ENCODE peak calls at places on chromosomes 5 and 9, in four cellular contexts. W, X, L and D are unnamed samples.

GRCh38 chr5:23269981-23270380 is 237.4 kb upstream of the PRDM9 start:
- DNase-seq in L (no peak), W (no peak), X (no peak), D (no peak)

GRCh38 chr9:119758241-119758640 is 389.0 kb upstream of the BRINP1 start:
- DNase-seq in W (no peak), L (no peak), X (no peak), D (no peak)

GRCh38 chr9:131605770-131606590 is 60.7 kb downstream of the PRRT1B start:
- DNase-seq in W (no peak), X (peak), L (no peak), D (no peak)

GRCh38 chr5:153490124-153491085 is at the start of gene GRIA1:
- DNase-seq in L (no peak), W (no peak), X (no peak), D (no peak)

GRCh38 chr9:123081824-123082223 is 48.4 kb downstream of the GPR21 start:
- DNase-seq in L (no peak), X (peak), W (no peak), D (no peak)

GRCh38 chr9:135797507-135798302 is 95.7 kb downstream of the KCNT1 start:
- DNase-seq in L (no peak), W (no peak), X (no peak), D (no peak)

GRCh38 chr5:138138949-138139775 is at the start of gene NME5:
- DNase-seq in W (peak), X (no peak), L (peak), D (peak)

GRCh38 chr5:169670769-169671525 is 33.9 kb downstream of the DOCK2 start:
- DNase-seq in L (no peak), X (no peak), W (no peak), D (peak)

GRCh38 chr9:35070823-35071813 is 1.3 kb downstream of the VCP start:
- DNase-seq in L (no peak), W (no peak), X (no peak), D (no peak)

GRCh38 chr5:154756871-154757646 is 1.9 kb downstream of the LARP1 start:
- DNase-seq in L (no peak), X (no peak), W (peak), D (peak)

GRCh38 chr9:92934321-92934720 is 13.0 kb upstream of the FGD3 start:
- DNase-seq in L (no peak), X (no peak), W (no peak), D (no peak)

GRCh38 chr9:119701651-119702050 is 332.4 kb upstream of the BRINP1 start:
- DNase-seq in W (no peak), X (no peak), L (no peak), D (no peak)

GRCh38 chr5:7628820-7629219 is 222.1 kb downstream of the CFAP90 start:
- DNase-seq in W (no peak), X (no peak), L (no peak), D (no peak)

GRCh38 chr5:139395844-139396640 is 1.1 kb upstream of the PROB1 start:
- DNase-seq in L (no peak), X (no peak), W (no peak), D (no peak)

GRCh38 chr5:74316064-74316586 is 324.4 kb downstream of the ENC1 start:
- DNase-seq in X (peak), L (no peak), W (no peak), D (no peak)

GRCh38 chr9:14616188-14616982 is 76.8 kb downstream of the ZDHHC21 start:
- DNase-seq in L (no peak), X (peak), W (no peak), D (no peak)

GRCh38 chr9:95040106-95040505 is 277.4 kb downstream of the FANCC start:
- DNase-seq in X (no peak), W (no peak), L (no peak), D (no peak)
- TF ChIP-seq POLR2AphosphoS5 in X (no peak), W (no peak), L (no peak), D (no peak)

GRCh38 chr9:70427161-70427945 is 12.9 kb upstream of the KLF9 start:
- DNase-seq in W (no peak), X (no peak), L (no peak), D (no peak)
- TF ChIP-seq POLR2AphosphoS5 in W (no peak), X (no peak), L (no peak), D (no peak)

GRCh38 chr5:159026781-159027180 is 72.9 kb downstream of the EBF1 start:
- DNase-seq in L (no peak), W (no peak), X (no peak), D (no peak)

GRCh38 chr5:159021360-159022177 is 78.1 kb downstream of the EBF1 start:
- DNase-seq in X (no peak), W (no peak), L (no peak), D (no peak)

GRCh38 chr5:159018855-159019254 is 80.9 kb downstream of the EBF1 start:
- DNase-seq in W (no peak), X (no peak), L (no peak), D (no peak)

GRCh38 chr5:159017787-159018186 is 81.9 kb downstream of the EBF1 start:
- DNase-seq in L (no peak), W (no peak), X (no peak), D (no peak)

DNA sequence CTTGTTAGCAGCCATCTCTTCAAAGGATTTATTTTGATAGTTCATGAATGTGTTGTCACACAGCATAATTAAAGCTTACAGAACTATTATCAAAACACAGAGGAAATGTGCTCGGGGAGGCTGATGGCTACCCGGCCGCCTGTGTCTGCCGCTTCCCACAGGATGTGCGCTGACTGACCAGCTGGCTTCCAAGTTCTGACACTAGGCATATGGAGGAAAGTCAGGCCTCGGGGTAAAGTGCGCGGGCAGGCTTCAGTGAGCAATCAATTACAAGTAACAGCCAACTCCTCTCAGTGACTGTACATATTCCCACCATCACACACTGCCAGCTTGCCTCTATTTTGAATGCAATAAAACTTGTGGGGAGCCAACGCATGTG is 77.5 kb downstream of the EBF1 start:
- DNase-seq in L (no peak), X (no peak), W (no peak), D (no peak)
- TF ChIP-seq POLR2AphosphoS5 in L (no peak), X (no peak), W (no peak), D (no peak)

GRCh38 chr9:102551346-102551745 is 443.8 kb upstream of the CYLC2 start:
- DNase-seq in L (no peak), X (no peak), W (no peak), D (no peak)

DNA sequence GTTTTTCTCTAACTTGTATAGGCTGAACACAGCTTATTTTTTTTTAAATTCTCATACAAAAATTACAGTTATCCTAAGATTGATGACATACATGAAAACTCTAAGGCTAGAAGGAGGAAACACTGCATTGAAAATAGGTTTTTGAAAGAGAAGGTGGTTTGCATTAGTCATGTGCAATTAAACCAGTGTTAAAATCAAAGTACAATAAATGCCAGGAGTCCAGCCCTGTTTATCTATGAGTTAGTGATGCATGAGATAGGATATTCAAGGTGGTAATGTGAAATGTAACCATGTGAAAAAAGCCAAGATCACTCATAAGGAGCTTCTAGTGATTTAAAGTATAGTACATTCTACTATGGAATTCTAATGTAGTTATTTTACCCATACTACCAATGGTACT is 444.9 kb upstream of the CYLC2 start:
- DNase-seq in L (no peak), W (no peak), X (no peak), D (no peak)
- TF ChIP-seq POLR2AphosphoS5 in L (no peak), W (no peak), X (no peak), D (no peak)

DNA sequence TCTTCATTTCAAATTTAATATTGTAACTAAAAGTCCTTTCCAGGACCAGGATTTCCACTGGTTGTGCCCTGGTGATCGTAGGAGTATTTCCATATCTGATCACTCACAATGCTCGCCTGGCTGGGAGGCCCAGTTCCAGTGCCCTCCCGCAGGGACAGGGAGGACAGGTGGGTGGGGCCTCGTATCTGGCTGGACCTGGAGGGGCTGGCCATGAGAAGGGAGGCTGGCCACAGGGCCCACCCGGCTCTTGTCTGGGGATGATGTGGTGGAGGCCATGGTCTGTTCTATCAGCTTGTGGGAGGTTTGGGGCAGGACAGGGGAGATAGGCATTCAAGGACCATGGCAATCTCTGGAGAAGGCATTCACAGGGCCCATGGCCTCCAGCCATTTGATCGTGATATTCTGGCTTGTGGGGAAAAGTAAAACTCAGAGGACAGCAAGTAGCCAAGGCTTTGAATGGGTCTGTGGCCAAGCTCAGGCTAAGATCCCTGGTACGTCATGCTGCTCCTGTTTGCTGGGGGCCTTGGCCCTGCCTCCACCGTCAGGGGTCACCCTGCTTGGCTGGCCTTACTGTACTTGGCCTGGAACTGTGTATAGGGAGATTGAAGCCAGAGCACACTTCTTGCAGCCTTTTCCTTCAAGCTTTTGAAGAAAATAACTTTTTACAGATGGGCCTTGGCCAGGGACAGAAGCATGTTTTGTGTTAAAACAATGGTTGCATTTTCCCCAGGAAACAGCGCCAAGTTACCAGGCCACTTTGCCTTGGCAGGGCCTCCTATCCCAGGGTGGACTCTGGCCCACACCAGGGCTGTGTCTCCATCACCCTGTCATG is 286.6 kb downstream of the GADD45G start:
- DNase-seq in L (no peak), X (no peak), W (peak), D (peak)
- TF ChIP-seq POLR2AphosphoS5 in L (no peak), X (no peak), W (no peak), D (peak)

GRCh38 chr5:132389453-132390286 is 20.2 kb downstream of the SLC22A5 start:
- DNase-seq in X (no peak), W (no peak), L (no peak), D (peak)
- TF ChIP-seq POLR2AphosphoS5 in X (no peak), W (no peak), L (no peak), D (peak)

DNA sequence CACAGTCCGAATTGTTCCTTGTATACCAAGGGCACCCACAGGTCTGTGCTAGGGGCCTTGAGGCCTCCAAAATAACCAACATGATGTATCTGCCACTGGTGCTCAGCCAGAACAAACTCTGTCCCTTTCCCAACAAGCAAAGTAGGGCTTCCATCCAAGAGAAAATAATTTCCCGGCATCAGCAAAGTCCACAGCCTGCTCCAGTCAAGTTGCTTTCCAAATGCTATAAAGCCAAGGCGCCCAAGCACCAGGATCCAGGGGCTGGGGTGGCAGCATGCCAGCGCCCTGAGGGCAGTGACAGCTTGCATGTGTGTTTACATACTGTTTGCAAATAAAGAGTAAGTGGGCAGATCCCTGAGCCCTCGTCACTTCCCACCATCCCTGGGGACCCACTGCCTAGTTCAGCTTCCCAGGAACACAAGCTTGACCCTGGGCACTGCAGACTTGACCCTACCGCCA is 155.9 kb downstream of the ERCC6L2 start:
- DNase-seq in L (no peak), X (no peak), W (no peak), D (no peak)
- TF ChIP-seq POLR2AphosphoS5 in L (no peak), X (no peak), W (no peak), D (no peak)

DNA sequence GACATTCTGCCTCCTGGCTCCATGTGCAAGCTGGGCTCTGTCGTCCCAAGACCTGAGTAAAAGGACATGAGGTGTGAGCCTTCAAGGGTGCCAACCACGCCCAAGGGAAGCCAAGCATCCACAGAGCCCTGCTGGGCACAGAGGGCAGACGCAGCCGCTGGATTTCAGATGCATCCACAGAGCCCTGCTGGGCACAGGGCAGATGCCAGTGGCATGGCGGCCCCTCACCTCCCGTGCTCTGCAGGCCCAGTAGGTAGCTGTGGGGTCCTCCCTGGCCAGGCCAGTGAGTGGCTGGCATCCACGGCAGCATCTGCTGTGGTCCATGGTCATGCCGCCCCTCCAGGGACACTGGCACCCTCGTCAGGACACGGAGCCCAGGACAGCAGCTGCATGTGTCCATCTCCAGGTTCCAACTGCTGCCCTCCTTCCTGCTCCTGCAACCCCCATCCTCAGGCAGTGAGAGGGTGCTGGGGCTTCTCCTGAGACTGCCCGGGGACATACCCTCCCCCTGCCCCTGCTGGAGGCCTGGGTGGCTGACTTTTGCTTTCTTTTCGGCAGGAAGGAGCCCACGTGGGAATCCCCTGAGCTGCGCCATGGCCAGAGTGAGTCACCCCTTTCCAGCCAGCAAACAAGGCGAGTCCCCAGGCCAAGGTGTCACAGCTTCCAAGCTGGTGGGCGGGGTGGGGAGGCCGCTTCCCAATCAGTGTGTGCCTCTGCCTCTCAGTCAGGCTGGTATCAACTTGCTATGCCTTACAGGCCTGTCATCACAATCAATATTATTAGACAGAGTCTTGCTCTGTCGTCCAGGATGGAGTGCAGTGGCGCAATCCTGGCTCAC is 4.0 kb upstream of the TRAF2 start:
- DNase-seq in W (peak), L (peak), X (peak), D (peak)
- TF ChIP-seq POLR2AphosphoS5 in W (peak), L (no peak), X (peak), D (no peak)